ENCODE peak calls at places on chromosomes 2 and 18, in four cellular contexts. One of them, this sample, is unnamed.

GRCh38 chr2:204407209-204408070 is 137.8 kb upstream of the PARD3B start:
- DNase-seq in ovary: no peak
- DNase-seq in testis: no peak
- DNase-seq in A549: peak; percentile 2
- DNase-seq in this sample: peak; percentile 52

GRCh38 chr2:30433902-30434301 is 13.1 kb upstream of the LCLAT1 start:
- DNase-seq in ovary: no peak
- DNase-seq in testis: no peak
- DNase-seq in A549: no peak
- DNase-seq in this sample: no peak

GRCh38 chr2:130848518-130849210 is 11.9 kb downstream of the ARHGEF4 start:
- DNase-seq in ovary: no peak
- DNase-seq in testis: no peak
- DNase-seq in A549: no peak
- DNase-seq in this sample: no peak

GRCh38 chr2:85682378-85682777 is 11.8 kb upstream of the GNLY start:
- DNase-seq in ovary: no peak
- DNase-seq in testis: peak; percentile 13
- DNase-seq in A549: no peak
- DNase-seq in this sample: no peak

GRCh38 chr2:241051578-241052487 is 50.3 kb downstream of the MTERF4 start:
- DNase-seq in ovary: no peak
- DNase-seq in testis: peak; percentile 10
- DNase-seq in A549: no peak
- DNase-seq in this sample: no peak

GRCh38 chr2:199488772-199489400 is 31.1 kb upstream of the SATB2 start:
- DNase-seq in ovary: no peak
- DNase-seq in testis: peak; percentile 72
- DNase-seq in A549: peak; percentile 49
- DNase-seq in this sample: peak; percentile 61

GRCh38 chr2:234136461-234136860 is 86.0 kb downstream of the SPP2 start:
- DNase-seq in ovary: no peak
- DNase-seq in testis: no peak
- DNase-seq in A549: no peak
- DNase-seq in this sample: peak; percentile 42

GRCh38 chr2:108315408-108316193 is 26.9 kb downstream of the SULT1C2 start:
- DNase-seq in ovary: no peak
- DNase-seq in testis: no peak
- DNase-seq in A549: no peak
- DNase-seq in this sample: peak; percentile 79

GRCh38 chr2:41994177-41994576 is 53.6 kb upstream of the PKDCC start:
- DNase-seq in ovary: no peak
- DNase-seq in testis: no peak
- DNase-seq in A549: no peak
- DNase-seq in this sample: peak; percentile 5

GRCh38 chr2:114661926-114662670 is 219.7 kb downstream of the DPP10 start:
- DNase-seq in ovary: peak; percentile 29
- DNase-seq in testis: peak; percentile 81
- DNase-seq in A549: no peak
- DNase-seq in this sample: no peak

GRCh38 chr2:136305517-136306192 is 187.7 kb upstream of the CXCR4 start:
- DNase-seq in ovary: no peak
- DNase-seq in testis: no peak
- DNase-seq in A549: no peak
- DNase-seq in this sample: no peak

GRCh38 chr18:68840554-68841263 is 42.8 kb downstream of the CCDC102B start:
- DNase-seq in ovary: no peak
- DNase-seq in testis: no peak
- DNase-seq in A549: peak; percentile 0
- DNase-seq in this sample: peak; percentile 92

GRCh38 chr2:135948642-135949355 is 36.6 kb downstream of the DARS1 start:
- DNase-seq in ovary: no peak
- DNase-seq in testis: no peak
- DNase-seq in A549: peak; percentile 41
- DNase-seq in this sample: peak; percentile 81

GRCh38 chr2:107383706-107384105 is 443.0 kb upstream of the RGPD4 start:
- DNase-seq in ovary: no peak
- DNase-seq in testis: no peak
- DNase-seq in A549: no peak
- DNase-seq in this sample: no peak

GRCh38 chr18:35334821-35335220 is 9.4 kb downstream of the ZNF24 start:
- DNase-seq in ovary: no peak
- DNase-seq in testis: no peak
- DNase-seq in A549: no peak
- DNase-seq in this sample: peak; percentile 72

GRCh38 chr18:10526211-10526949 is 553 bp downstream of the NAPG start:
- DNase-seq in ovary: peak; percentile 82
- DNase-seq in testis: peak; percentile 60
- DNase-seq in A549: peak; percentile 35
- DNase-seq in this sample: peak; percentile 54

GRCh38 chr2:156476516-156477206 is 40.5 kb downstream of the GPD2 start:
- DNase-seq in ovary: no peak
- DNase-seq in testis: no peak
- DNase-seq in A549: no peak
- DNase-seq in this sample: peak; percentile 70

GRCh38 chr2:151439127-151439526 is 29.4 kb downstream of the RIF1 start:
- DNase-seq in ovary: no peak
- DNase-seq in testis: no peak
- DNase-seq in A549: no peak
- DNase-seq in this sample: no peak

GRCh38 chr2:202337706-202338346 is 38.3 kb upstream of the BMPR2 start:
- DNase-seq in ovary: no peak
- DNase-seq in testis: no peak
- DNase-seq in A549: no peak
- DNase-seq in this sample: no peak

GRCh38 chr2:112674229-112674628 is 28.5 kb downstream of the SLC20A1 start:
- DNase-seq in ovary: no peak
- DNase-seq in testis: peak; percentile 38
- DNase-seq in A549: no peak
- DNase-seq in this sample: no peak

GRCh38 chr2:159614534-159615186 is 1.7 kb downstream of the BAZ2B start:
- DNase-seq in ovary: no peak
- DNase-seq in testis: no peak
- DNase-seq in A549: no peak
- DNase-seq in this sample: peak; percentile 53

GRCh38 chr2:235607541-235608199 is 113.8 kb downstream of the AGAP1 start:
- DNase-seq in ovary: no peak
- DNase-seq in testis: no peak
- DNase-seq in A549: no peak
- DNase-seq in this sample: no peak

GRCh38 chr2:236196366-236196765 is 28.2 kb upstream of the GBX2 start:
- DNase-seq in ovary: no peak
- DNase-seq in testis: no peak
- DNase-seq in A549: no peak
- DNase-seq in this sample: no peak

GRCh38 chr2:34547340-34547739 is 948.2 kb upstream of the FAM98A start:
- DNase-seq in ovary: no peak
- DNase-seq in testis: no peak
- DNase-seq in A549: no peak
- DNase-seq in this sample: no peak

GRCh38 chr2:196594158-196594557 is 45.4 kb upstream of the CCDC150 start:
- DNase-seq in ovary: no peak
- DNase-seq in testis: no peak
- DNase-seq in A549: no peak
- DNase-seq in this sample: no peak

GRCh38 chr2:126656311-126657145 is 570 bp downstream of the GYPC start:
- DNase-seq in ovary: peak; percentile 77
- DNase-seq in testis: peak; percentile 20
- DNase-seq in A549: no peak
- DNase-seq in this sample: no peak

GRCh38 chr18:13137939-13138821 is 80.4 kb upstream of the LDLRAD4 start:
- DNase-seq in ovary: peak; percentile 63
- DNase-seq in testis: peak; percentile 87
- DNase-seq in A549: peak; percentile 48
- DNase-seq in this sample: no peak

GRCh38 chr2:226213717-226214116 is 585.9 kb downstream of the IRS1 start:
- DNase-seq in ovary: no peak
- DNase-seq in testis: no peak
- DNase-seq in A549: no peak
- DNase-seq in this sample: peak; percentile 20

GRCh38 chr2:95525294-95526035 is 40.9 kb upstream of the TRIM43B start:
- DNase-seq in ovary: no peak
- DNase-seq in testis: no peak
- DNase-seq in A549: no peak
- DNase-seq in this sample: no peak

GRCh38 chr2:95531254-95531771 is 46.8 kb upstream of the TRIM43B start:
- DNase-seq in ovary: no peak
- DNase-seq in testis: no peak
- DNase-seq in A549: no peak
- DNase-seq in this sample: peak; percentile 29

GRCh38 chr2:95524195-95524594 is 39.6 kb upstream of the TRIM43B start:
- DNase-seq in ovary: no peak
- DNase-seq in testis: no peak
- DNase-seq in A549: no peak
- DNase-seq in this sample: no peak

GRCh38 chr2:95530734-95531133 is 46.2 kb upstream of the TRIM43B start:
- DNase-seq in ovary: no peak
- DNase-seq in testis: no peak
- DNase-seq in A549: no peak
- DNase-seq in this sample: peak; percentile 17

DNA sequence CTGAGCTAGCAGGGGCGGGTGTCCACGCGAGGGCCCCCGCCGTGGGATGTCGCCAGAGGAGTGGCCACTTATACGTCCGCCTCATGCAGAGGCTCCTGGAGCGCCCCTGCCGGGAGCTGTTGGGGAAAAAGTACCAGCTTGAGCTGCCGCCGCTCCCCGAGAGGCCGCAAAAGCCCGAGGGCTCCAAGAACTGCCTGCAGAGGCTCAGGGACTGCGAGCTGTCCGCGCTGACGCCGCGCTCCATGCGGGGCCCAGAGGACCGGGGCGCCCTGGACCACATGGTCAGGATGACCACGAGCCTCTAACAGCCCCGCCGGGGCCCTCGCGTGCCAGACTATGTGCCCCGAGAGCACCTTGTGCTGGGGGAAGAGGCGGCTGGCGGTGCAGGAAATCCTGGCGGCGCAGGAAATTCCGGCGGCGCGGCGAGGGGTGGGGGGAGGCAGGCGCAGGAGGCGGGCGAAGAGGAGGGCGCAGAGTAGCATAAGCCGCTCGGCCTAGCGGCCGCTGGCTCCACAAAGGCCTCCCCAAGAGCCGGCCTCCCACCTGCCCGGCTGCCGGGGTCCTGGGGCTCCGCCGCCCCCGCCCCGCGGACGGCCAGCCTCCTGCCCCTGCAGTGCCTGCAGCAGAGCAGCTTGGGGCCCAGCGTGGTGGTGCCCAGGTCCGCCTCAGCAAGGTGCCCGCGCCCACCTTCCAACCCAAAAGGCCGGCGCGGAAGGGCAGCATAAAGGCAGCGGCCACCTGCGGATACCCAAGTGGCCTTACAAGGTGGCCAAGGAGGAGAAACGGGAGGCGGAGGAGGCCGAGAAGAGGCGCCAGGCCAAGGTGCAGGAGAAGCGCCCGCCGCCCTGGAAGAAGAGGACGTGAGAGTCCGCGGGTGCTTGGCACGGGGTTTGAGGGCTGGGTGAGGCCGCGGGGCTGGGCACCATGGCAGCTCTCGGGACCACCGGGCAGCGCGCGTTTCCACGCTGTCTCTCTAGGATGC is 42.1 kb upstream of the TRIM43B start:
- DNase-seq in ovary: peak; percentile 74
- DNase-seq in testis: peak; percentile 77
- DNase-seq in A549: peak; percentile 6
- DNase-seq in this sample: peak; percentile 57
- TF ChIP-seq CTCF in ovary: no peak
- TF ChIP-seq CTCF in testis: no peak
- TF ChIP-seq CTCF in A549: no peak
- TF ChIP-seq CTCF in this sample: peak; percentile 18

GRCh38 chr2:163859951-163860350 is 124.1 kb upstream of the FIGN start:
- DNase-seq in ovary: no peak
- DNase-seq in testis: no peak
- DNase-seq in A549: no peak
- DNase-seq in this sample: no peak
- H3K4me3 ChIP-seq in ovary: no peak overlapping the region
- H3K4me3 ChIP-seq in testis: no peak overlapping the region
- H3K4me3 ChIP-seq in A549: no peak overlapping the region
- H3K4me3 ChIP-seq in this sample: no peak overlapping the region

DNA sequence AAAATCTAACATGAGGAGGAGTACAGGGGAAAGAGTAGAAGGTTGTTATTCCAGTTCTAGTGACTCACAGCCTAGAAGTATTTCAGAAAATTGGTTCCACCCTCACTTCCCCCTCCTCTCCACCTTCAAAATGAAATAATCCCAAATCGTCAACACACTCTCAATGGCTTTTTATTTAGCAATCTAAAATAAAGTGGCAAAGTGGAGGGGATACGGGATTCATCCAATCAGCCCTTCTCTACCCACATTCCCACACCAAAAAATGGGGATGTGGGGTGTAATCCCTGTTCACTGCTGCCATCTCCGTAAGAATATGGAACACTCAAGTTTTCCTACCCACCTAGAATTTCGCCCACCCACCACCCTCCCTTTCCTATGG is 987 bp downstream of the NCKAP1 start:
- DNase-seq in ovary: no peak
- DNase-seq in testis: no peak
- DNase-seq in A549: no peak
- DNase-seq in this sample: peak; percentile 79
- TF ChIP-seq CTCF in ovary: no peak
- TF ChIP-seq CTCF in testis: no peak
- TF ChIP-seq CTCF in A549: no peak
- TF ChIP-seq CTCF in this sample: no peak

GRCh38 chr2:102717308-102718018 is 44.4 kb upstream of the TMEM182 start:
- DNase-seq in ovary: no peak
- DNase-seq in testis: no peak
- DNase-seq in A549: no peak
- DNase-seq in this sample: peak; percentile 71
- H3K4me3 ChIP-seq in ovary: no peak overlapping the region
- H3K4me3 ChIP-seq in testis: no peak overlapping the region
- H3K4me3 ChIP-seq in A549: no peak overlapping the region
- H3K4me3 ChIP-seq in this sample: no peak overlapping the region

GRCh38 chr2:121251497-121251896 is 33.5 kb downstream of the TFCP2L1 start:
- DNase-seq in ovary: no peak
- DNase-seq in testis: no peak
- DNase-seq in A549: no peak
- DNase-seq in this sample: no peak

GRCh38 chr2:121253674-121254240 is 31.2 kb downstream of the TFCP2L1 start:
- DNase-seq in ovary: no peak
- DNase-seq in testis: no peak
- DNase-seq in A549: no peak
- DNase-seq in this sample: no peak

GRCh38 chr2:121254748-121255147 is 30.3 kb downstream of the TFCP2L1 start:
- DNase-seq in ovary: no peak
- DNase-seq in testis: no peak
- DNase-seq in A549: no peak
- DNase-seq in this sample: no peak

GRCh38 chr2:121255363-121255762 is 29.6 kb downstream of the TFCP2L1 start:
- DNase-seq in ovary: no peak
- DNase-seq in testis: no peak
- DNase-seq in A549: no peak
- DNase-seq in this sample: no peak

GRCh38 chr2:121253021-121253673 is 31.9 kb downstream of the TFCP2L1 start:
- DNase-seq in ovary: no peak
- DNase-seq in testis: no peak
- DNase-seq in A549: no peak
- DNase-seq in this sample: no peak
- TF ChIP-seq CTCF in ovary: no peak
- TF ChIP-seq CTCF in testis: no peak
- TF ChIP-seq CTCF in A549: no peak
- TF ChIP-seq CTCF in this sample: no peak

GRCh38 chr18:48996901-48997463 is 46.2 kb upstream of the SMAD7 start:
- DNase-seq in ovary: no peak
- DNase-seq in testis: no peak
- DNase-seq in A549: peak; percentile 64
- DNase-seq in this sample: peak; percentile 59
- H3K4me3 ChIP-seq in ovary: no peak overlapping the region
- H3K4me3 ChIP-seq in testis: no peak overlapping the region
- H3K4me3 ChIP-seq in A549: peak overlapping the region; percentile 30
- H3K4me3 ChIP-seq in this sample: no peak overlapping the region

This sample was measured in epithelial cell of esophagus.